ENCODE peak calls at places on chromosome 1, in ten cellular contexts. A, L, Q, G, V, D, M, I, N and B are unnamed samples.

GRCh38 chr1:244918422-244919319 is 54.3 kb upstream of the HNRNPU start:
- DNase-seq in G (peak), I (no peak), A (no peak), N (no peak), V (peak), D (peak), M (peak), Q (peak), L (peak), B (peak)

GRCh38 chr1:111570781-111571181 is 48.8 kb upstream of the RAP1A start:
- DNase-seq in V (peak), D (no peak), G (no peak), Q (no peak), I (no peak), A (no peak), L (peak), M (no peak), N (no peak), B (peak)

GRCh38 chr1:173475564-173476196 is 1.5 kb upstream of the PRDX6 start:
- DNase-seq in M (no peak), A (peak), Q (no peak), I (no peak), N (no peak), V (peak), L (peak), G (no peak), D (no peak), B (peak)

GRCh38 chr1:90721210-90722194 is 4.4 kb upstream of the BARHL2 start:
- DNase-seq in Q (no peak), D (no peak), N (peak), A (no peak), I (no peak), L (peak), V (peak), M (peak), G (peak), B (peak)

GRCh38 chr1:186849271-186849671 is 20.5 kb downstream of the PLA2G4A start:
- DNase-seq in G (no peak), A (no peak), N (no peak), M (no peak), L (no peak), D (no peak), V (no peak), I (no peak), Q (no peak), B (no peak)

GRCh38 chr1:174352883-174353608 is 94.7 kb upstream of the GPR52 start:
- DNase-seq in M (no peak), L (no peak), V (no peak), Q (no peak), G (no peak), A (no peak), D (no peak), I (no peak), N (no peak), B (no peak)

GRCh38 chr1:54017979-54018378 is at the start of gene LDLRAD1:
- DNase-seq in Q (no peak), I (no peak), M (no peak), A (no peak), V (peak), L (no peak), N (no peak), G (no peak), D (no peak), B (no peak)

GRCh38 chr1:51293898-51294515 is 36.4 kb downstream of the TTC39A start:
- DNase-seq in L (no peak), G (no peak), Q (no peak), M (no peak), I (no peak), N (no peak), V (no peak), D (no peak), A (no peak), B (no peak)

GRCh38 chr1:48744032-48744431 is 32.7 kb downstream of the BEND5 start:
- DNase-seq in M (no peak), N (no peak), D (no peak), V (no peak), I (no peak), G (no peak), L (no peak), A (no peak), Q (no peak), B (no peak)

GRCh38 chr1:203453016-203453415 is 22.6 kb upstream of the PRELP start:
- DNase-seq in L (no peak), M (no peak), A (no peak), N (no peak), Q (no peak), D (no peak), G (no peak), V (no peak), I (no peak), B (no peak)

GRCh38 chr1:155141799-155142198 is 1.5 kb upstream of the DPM3 start:
- DNase-seq in M (no peak), G (no peak), A (no peak), I (no peak), D (no peak), L (no peak), N (no peak), V (no peak), Q (no peak), B (no peak)

GRCh38 chr1:157219600-157219999 is 81.4 kb upstream of the ETV3 start:
- DNase-seq in V (no peak), I (no peak), G (no peak), D (no peak), L (no peak), A (no peak), M (no peak), Q (no peak), N (no peak), B (no peak)

GRCh38 chr1:38942664-38943428 is 1.2 kb upstream of the RHBDL2 start:
- DNase-seq in V (no peak), G (no peak), A (no peak), M (no peak), N (no peak), D (no peak), L (no peak), Q (no peak), I (no peak), B (no peak)

GRCh38 chr1:93816970-93817738 is 61.9 kb downstream of the DNTTIP2 start:
- DNase-seq in D (no peak), Q (no peak), G (no peak), M (no peak), L (peak), N (peak), V (no peak), A (no peak), I (no peak), B (peak)

GRCh38 chr1:47784294-47784650 is 212.9 kb downstream of the TRABD2B start:
- DNase-seq in A (no peak), D (no peak), M (peak), I (no peak), V (no peak), N (no peak), G (no peak), Q (no peak), L (no peak), B (no peak)

GRCh38 chr1:172609528-172609927 is 49.4 kb upstream of the FASLG start:
- DNase-seq in V (no peak), L (no peak), M (no peak), Q (no peak), A (no peak), D (no peak), I (no peak), N (no peak), G (no peak), B (peak)

GRCh38 chr1:161929137-161929536 is 94.5 kb downstream of the OLFML2B start:
- DNase-seq in Q (no peak), A (no peak), V (no peak), D (no peak), L (no peak), G (no peak), N (no peak), I (no peak), M (no peak), B (no peak)

GRCh38 chr1:236862615-236863211 is 67.6 kb downstream of the MTR start:
- DNase-seq in D (no peak), M (no peak), G (no peak), V (no peak), N (no peak), I (no peak), Q (no peak), A (no peak), L (no peak), B (no peak)

GRCh38 chr1:156241311-156241811 is 623 bp upstream of the BGLAP start:
- DNase-seq in M (peak), Q (no peak), V (no peak), D (no peak), A (peak), I (no peak), N (no peak), L (peak), G (no peak), B (peak)

GRCh38 chr1:162580315-162580714 is 18.8 kb downstream of the UAP1 start:
- DNase-seq in I (no peak), A (no peak), Q (no peak), G (no peak), N (no peak), M (no peak), V (no peak), D (no peak), L (no peak), B (no peak)

GRCh38 chr1:115069186-115069585 is 20.1 kb downstream of the TSPAN2 start:
- DNase-seq in G (no peak), Q (no peak), V (no peak), M (no peak), D (no peak), A (peak), N (no peak), I (no peak), L (peak), B (peak)

GRCh38 chr1:26889580-26890466 is at the start of gene GPN2:
- DNase-seq in N (peak), A (no peak), I (peak), Q (peak), L (peak), M (peak), G (peak), D (peak), V (peak), B (peak)

GRCh38 chr1:200628223-200628868 is 7.8 kb upstream of the KIF14 start:
- DNase-seq in A (no peak), N (no peak), V (peak), D (no peak), M (no peak), L (no peak), G (no peak), I (no peak), Q (no peak), B (no peak)

GRCh38 chr1:150498342-150498741 is 9.6 kb upstream of the ECM1 start:
- DNase-seq in L (no peak), G (no peak), A (no peak), M (peak), V (no peak), Q (peak), N (no peak), D (no peak), I (no peak), B (no peak)

GRCh38 chr1:235608278-235608677 is 41.3 kb downstream of the GNG4 start:
- DNase-seq in N (no peak), M (no peak), V (no peak), D (no peak), G (no peak), Q (no peak), L (no peak), A (no peak), I (no peak), B (peak)

GRCh38 chr1:37902983-37903382 is 43.6 kb upstream of the MTF1 start:
- DNase-seq in Q (no peak), N (no peak), V (no peak), M (no peak), D (no peak), G (no peak), A (no peak), I (no peak), L (no peak), B (no peak)

GRCh38 chr1:21325231-21325718 is 35.0 kb upstream of the ECE1 start:
- DNase-seq in V (no peak), N (no peak), L (no peak), Q (peak), M (no peak), D (no peak), G (no peak), A (no peak), I (no peak), B (no peak)

GRCh38 chr1:181124206-181124825 is 35.8 kb downstream of the IER5 start:
- DNase-seq in M (no peak), Q (no peak), N (no peak), D (no peak), G (no peak), L (no peak), I (no peak), V (no peak), A (no peak), B (no peak)

GRCh38 chr1:87402192-87403046 is 73.7 kb downstream of the LMO4 start:
- DNase-seq in D (no peak), Q (no peak), N (peak), A (no peak), L (peak), I (no peak), V (no peak), G (no peak), M (no peak), B (no peak)
- H3K4me3 ChIP-seq in D (no peak), Q (no peak), N (no peak), A (no peak), L (no peak), I (no peak), V (no peak), G (no peak), M (no peak), B (no peak)

DNA sequence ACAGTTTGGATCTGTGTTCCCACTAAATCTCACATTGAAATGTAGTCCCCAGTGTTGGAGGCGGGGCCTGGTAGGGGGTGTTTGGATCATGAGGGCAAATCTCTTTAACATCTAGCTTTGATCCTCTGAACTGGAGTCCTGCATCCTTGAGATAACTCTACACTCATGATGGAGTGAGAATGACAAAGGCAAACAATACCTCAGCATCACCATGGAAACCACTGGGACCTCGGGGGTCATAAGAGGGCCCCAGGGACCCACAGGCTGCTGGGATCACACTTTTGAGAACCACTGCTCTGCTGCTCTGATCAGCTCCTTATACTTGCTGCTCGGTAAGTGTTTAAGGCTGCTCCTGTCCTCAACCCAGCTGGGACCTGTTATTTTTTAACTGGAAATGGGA is 13.4 kb upstream of the OBSCN start:
- DNase-seq in Q (no peak), N (no peak), I (no peak), L (no peak), A (no peak), G (no peak), V (no peak), D (no peak), M (no peak), B (no peak)
- TF ChIP-seq CTCF in Q (no peak), N (no peak), I (no peak), L (no peak), A (no peak), G (no peak), V (no peak), D (no peak), M (no peak), B (no peak)

GRCh38 chr1:46487818-46488218 is 1.8 kb upstream of the DMBX1 start:
- DNase-seq in M (no peak), I (no peak), N (no peak), D (no peak), A (no peak), V (no peak), Q (no peak), G (peak), L (no peak), B (peak)

GRCh38 chr1:46489169-46489637 is 433 bp upstream of the DMBX1 start:
- DNase-seq in G (no peak), N (no peak), D (no peak), M (peak), V (peak), I (no peak), A (no peak), L (no peak), Q (no peak), B (peak)

GRCh38 chr1:46489638-46490602 is at the start of gene DMBX1:
- DNase-seq in G (peak), V (peak), I (no peak), N (no peak), A (no peak), D (peak), L (no peak), M (peak), Q (no peak), B (peak)

GRCh38 chr1:46486432-46487015 is 3.1 kb upstream of the DMBX1 start:
- DNase-seq in A (no peak), D (no peak), Q (no peak), G (no peak), N (no peak), L (no peak), M (no peak), I (no peak), V (no peak), B (no peak)

GRCh38 chr1:46488343-46489168 is 1.1 kb upstream of the DMBX1 start:
- DNase-seq in I (no peak), A (no peak), Q (no peak), V (no peak), D (no peak), L (peak), G (peak), M (peak), N (no peak), B (peak)
- H3K4me3 ChIP-seq in I (no peak), A (no peak), Q (peak), V (no peak), D (no peak), L (no peak), G (peak), M (no peak), N (no peak), B (no peak)

DNA sequence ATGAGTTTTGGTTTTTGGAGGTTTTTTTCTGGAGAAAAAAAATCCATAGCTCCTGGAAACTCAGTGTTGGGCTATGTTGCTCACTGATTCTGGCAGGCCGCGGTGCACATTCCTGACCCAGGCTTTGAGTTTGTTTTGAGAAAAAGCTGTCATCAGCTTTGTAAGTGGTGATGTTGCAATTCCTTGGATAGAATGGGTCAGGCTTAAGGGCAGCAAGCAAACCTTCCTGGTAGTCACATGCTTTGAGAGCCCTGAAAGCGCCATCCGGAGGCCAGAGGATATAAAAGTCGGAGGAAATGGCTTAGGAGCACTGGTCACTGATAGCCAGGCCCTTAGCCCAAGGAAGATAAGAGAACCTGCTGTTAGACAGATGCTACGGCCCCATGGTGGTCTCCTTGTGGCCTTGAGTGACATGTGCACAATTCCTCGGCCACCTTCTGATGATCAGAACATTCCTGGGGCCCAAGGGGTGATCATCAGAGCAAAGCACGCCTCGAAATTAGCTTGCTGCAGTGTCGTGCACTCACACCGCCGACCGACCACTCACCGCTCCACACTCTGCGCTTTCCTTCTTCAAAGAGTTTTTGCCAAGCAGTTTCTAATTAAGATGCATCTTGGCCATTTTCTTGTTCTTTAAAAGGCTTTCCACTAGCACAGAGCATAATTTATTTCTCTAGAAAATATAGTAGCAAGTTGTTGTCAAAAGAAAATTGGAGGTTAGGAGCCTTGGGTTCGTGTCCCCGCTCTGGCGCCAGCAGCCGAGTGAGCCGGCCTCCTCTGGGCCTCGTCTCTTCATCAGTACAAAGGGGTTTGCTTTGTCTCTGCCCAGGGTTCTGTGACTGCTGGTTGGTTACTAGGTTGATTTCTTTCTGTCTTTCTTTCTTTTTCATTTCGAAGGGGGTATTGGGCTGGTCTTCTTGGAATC is 78.7 kb downstream of the MAN1C1 start:
- DNase-seq in L (peak), A (no peak), N (no peak), M (no peak), G (peak), D (peak), V (peak), I (peak), Q (peak), B (peak)
- TF ChIP-seq CTCF in L (peak), A (peak), N (peak), M (no peak), G (peak), D (peak), V (no peak), I (no peak), Q (peak), B (peak)

GRCh38 chr1:24110642-24111263 is 1.2 kb downstream of the MYOM3 start:
- DNase-seq in G (peak), I (no peak), N (no peak), Q (peak), A (no peak), V (no peak), M (no peak), L (no peak), D (peak), B (no peak)

GRCh38 chr1:24112381-24113169 is 640 bp upstream of the MYOM3 start:
- DNase-seq in A (no peak), V (peak), G (peak), D (peak), M (no peak), Q (peak), N (no peak), L (peak), I (peak), B (peak)

GRCh38 chr1:24109686-24110475 is 2.1 kb downstream of the MYOM3 start:
- DNase-seq in V (no peak), A (no peak), I (no peak), N (no peak), L (no peak), G (no peak), D (no peak), Q (peak), M (no peak), B (no peak)

GRCh38 chr1:24111264-24111997 is 504 bp downstream of the MYOM3 start:
- DNase-seq in D (no peak), Q (peak), V (no peak), N (no peak), M (no peak), A (no peak), L (no peak), I (no peak), G (no peak), B (peak)

GRCh38 chr1:24111998-24112380 is at the start of gene MYOM3:
- DNase-seq in N (no peak), M (no peak), L (no peak), Q (no peak), I (no peak), A (no peak), D (no peak), G (peak), V (no peak), B (peak)
- H3K4me3 ChIP-seq in N (no peak), M (no peak), L (no peak), Q (peak), I (no peak), A (no peak), D (peak), G (peak), V (peak), B (peak)